ENCODE peak calls at places on chromosomes 11 and 22, in nine cellular contexts. E is nephron progenitor cell, W is lower lobe of right lung, J is ovary, N is prostate gland, Y is IMR-90, X is heart right ventricle, U is cardiac fibroblast, F is AG10803. Q is an unnamed sample.

GRCh38 chr11:75140269-75141138 is 10.4 kb upstream of the SLCO2B1 start:
- DNase-seq in F (peak), Y (peak), J (peak), W (peak), U (peak), X (peak), E (peak), N (peak), Q (peak)

GRCh38 chr22:30301995-30302809 is 12.9 kb upstream of the CASTOR1 start:
- DNase-seq in E (no peak), X (peak), Y (peak), U (peak), N (no peak), W (peak), J (no peak), F (peak), Q (peak)

GRCh38 chr11:115580927-115581680 is 76.9 kb upstream of the CADM1 start:
- DNase-seq in Y (no peak), F (no peak), X (peak), J (no peak), U (peak), W (peak), N (no peak), E (peak), Q (no peak)

GRCh38 chr11:111352935-111353695 is 26.0 kb downstream of the POU2AF1 start:
- DNase-seq in F (no peak), E (no peak), J (peak), U (no peak), W (no peak), N (peak), X (no peak), Y (no peak), Q (no peak)

GRCh38 chr11:47236482-47236881 is 12.1 kb downstream of the ACP2 start:
- DNase-seq in U (peak), N (no peak), Y (peak), W (no peak), J (no peak), E (no peak), F (peak), X (no peak), Q (peak)

GRCh38 chr11:47724041-47724729 is 9.0 kb upstream of the AGBL2 start:
- DNase-seq in W (no peak), X (no peak), Y (peak), E (no peak), N (no peak), J (peak), U (peak), F (peak), Q (no peak)

GRCh38 chr11:86745571-86745970 is 54.8 kb upstream of the PRSS23 start:
- DNase-seq in N (no peak), W (no peak), F (no peak), Y (peak), X (no peak), J (no peak), U (no peak), E (no peak), Q (no peak)

GRCh38 chr22:41518048-41518347 is 26.3 kb downstream of the POLR3H start:
- DNase-seq in N (no peak), U (no peak), E (no peak), W (no peak), Y (no peak), X (no peak), F (no peak), J (no peak), Q (no peak)

GRCh38 chr11:71059662-71060061 is 192.7 kb downstream of the SHANK2 start:
- DNase-seq in E (no peak), J (no peak), F (no peak), W (no peak), Y (no peak), X (no peak), N (no peak), U (no peak), Q (no peak)

GRCh38 chr11:94002226-94002625 is 18.9 kb upstream of the HEPHL1 start:
- DNase-seq in X (no peak), E (no peak), Y (peak), N (no peak), J (no peak), F (peak), U (no peak), W (no peak), Q (peak)

GRCh38 chr11:129960216-129961214 is 42.1 kb downstream of the PRDM10 start:
- DNase-seq in J (no peak), U (peak), W (no peak), F (peak), X (no peak), Y (peak), N (no peak), E (no peak), Q (peak)

GRCh38 chr11:12724301-12725046 is 50.3 kb downstream of the TEAD1 start:
- DNase-seq in W (peak), N (peak), J (peak), Y (peak), F (peak), E (no peak), X (peak), U (peak), Q (peak)

GRCh38 chr11:10293423-10294288 is at the start of gene SBF2:
- DNase-seq in N (peak), Y (peak), X (peak), F (peak), W (peak), J (peak), E (peak), U (peak), Q (peak)

GRCh38 chr22:35601743-35602633 is 15.1 kb downstream of the MB start:
- DNase-seq in J (no peak), W (peak), Y (peak), F (peak), X (no peak), E (no peak), U (peak), N (no peak), Q (peak)

GRCh38 chr11:7299393-7299792 is 47.7 kb downstream of the SYT9 start:
- DNase-seq in W (no peak), J (no peak), F (no peak), Y (no peak), U (no peak), X (no peak), E (no peak), N (no peak), Q (no peak)

GRCh38 chr11:17570034-17570433 is 23.0 kb downstream of the OTOG start:
- DNase-seq in X (no peak), J (no peak), F (no peak), W (no peak), E (no peak), N (no peak), U (no peak), Y (no peak), Q (no peak)

GRCh38 chr11:123246749-123247497 is 51.9 kb upstream of the CLMP start:
- DNase-seq in E (peak), Y (peak), W (peak), F (peak), U (peak), J (peak), N (peak), X (peak), Q (peak)

GRCh38 chr11:19378814-19379213 is 138.1 kb upstream of the E2F8 start:
- DNase-seq in Y (no peak), F (peak), W (no peak), N (no peak), J (no peak), X (no peak), U (peak), E (no peak), Q (no peak)

GRCh38 chr11:134398079-134398444 is 14.0 kb downstream of the B3GAT1 start:
- DNase-seq in U (no peak), J (no peak), N (peak), E (no peak), F (no peak), W (no peak), Y (no peak), X (no peak), Q (no peak)

GRCh38 chr11:35330924-35331323 is 88.4 kb downstream of the SLC1A2 start:
- DNase-seq in E (no peak), N (no peak), U (no peak), F (no peak), W (no peak), J (no peak), Y (no peak), X (no peak), Q (no peak)

GRCh38 chr11:123561046-123561781 is 93.2 kb downstream of the SCN3B start:
- DNase-seq in X (peak), U (peak), E (peak), N (no peak), J (peak), F (peak), W (no peak), Y (peak), Q (no peak)

GRCh38 chr11:66914505-66914904 is 43.7 kb downstream of the PC start:
- DNase-seq in F (no peak), Y (no peak), E (no peak), X (no peak), N (no peak), W (no peak), J (no peak), U (no peak), Q (no peak)

GRCh38 chr22:45551310-45552016 is 48.8 kb downstream of the FBLN1 start:
- DNase-seq in J (peak), X (no peak), F (peak), E (peak), U (peak), Y (no peak), W (no peak), N (no peak), Q (no peak)

GRCh38 chr11:75563978-75564552 is 2.0 kb downstream of the SERPINH1 start:
- DNase-seq in X (peak), W (no peak), Y (peak), U (peak), E (peak), F (peak), J (peak), N (no peak), Q (peak)

GRCh38 chr11:133987221-133987620 is 30.5 kb upstream of the IGSF9B start:
- DNase-seq in J (no peak), E (no peak), X (no peak), W (no peak), F (no peak), Y (no peak), U (no peak), N (no peak), Q (no peak)

GRCh38 chr11:59199546-59200420 is 12.9 kb downstream of the MPEG1 start:
- DNase-seq in N (no peak), X (no peak), Y (no peak), F (no peak), W (no peak), J (no peak), U (no peak), E (no peak), Q (no peak)

GRCh38 chr11:111631034-111631665 is 28.9 kb downstream of the SIK2 start:
- DNase-seq in U (no peak), F (no peak), Y (peak), N (no peak), W (no peak), J (no peak), E (no peak), X (no peak), Q (peak)

GRCh38 chr11:93567406-93567819 is 24.2 kb upstream of the SMCO4 start:
- DNase-seq in F (peak), J (peak), N (peak), E (no peak), Y (no peak), U (peak), X (peak), W (no peak), Q (peak)

GRCh38 chr11:129283141-129283540 is 91.0 kb upstream of the ARHGAP32 start:
- DNase-seq in F (no peak), X (no peak), Y (no peak), U (no peak), W (no peak), N (no peak), E (no peak), J (no peak), Q (no peak)

GRCh38 chr22:49735411-49736311 is 92.0 kb downstream of the BRD1 start:
- DNase-seq in Y (no peak), E (peak), N (no peak), F (no peak), X (no peak), J (no peak), U (peak), W (no peak), Q (no peak)

GRCh38 chr11:114077482-114078305 is 18.2 kb downstream of the ZBTB16 start:
- DNase-seq in N (no peak), J (no peak), F (no peak), W (no peak), U (no peak), X (no peak), E (no peak), Y (no peak), Q (no peak)

GRCh38 chr11:64810891-64811272 is 531 bp upstream of the MEN1 start:
- DNase-seq in Y (no peak), X (no peak), J (no peak), W (no peak), U (no peak), F (no peak), E (no peak), N (no peak), Q (no peak)

DNA sequence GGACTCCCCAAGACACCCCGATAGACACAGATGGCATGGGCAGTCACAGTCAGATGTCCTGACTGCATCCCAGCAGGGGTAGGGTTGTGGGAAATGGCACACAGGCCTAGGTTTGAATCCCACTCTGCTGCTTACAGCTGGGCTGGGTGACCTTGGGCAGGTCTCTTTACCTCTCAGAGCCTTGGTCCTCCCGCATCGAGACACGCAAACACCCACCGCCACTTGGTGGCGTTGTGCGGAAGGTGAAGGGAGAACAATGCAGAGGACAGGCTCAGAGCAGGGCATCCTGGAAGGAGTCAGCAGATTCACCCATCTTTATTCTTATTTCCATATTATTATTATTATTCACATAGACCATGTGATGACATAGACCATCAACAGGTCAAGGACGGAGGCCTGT is 140.5 kb downstream of the MIAT start:
- DNase-seq in W (no peak), E (no peak), X (no peak), U (no peak), Y (no peak), F (no peak), J (no peak), N (no peak), Q (no peak)
- TF ChIP-seq CTCF in W (no peak), E (no peak), X (no peak), U (no peak), Y (no peak), F (peak), J (no peak), N (no peak), Q (peak)

DNA sequence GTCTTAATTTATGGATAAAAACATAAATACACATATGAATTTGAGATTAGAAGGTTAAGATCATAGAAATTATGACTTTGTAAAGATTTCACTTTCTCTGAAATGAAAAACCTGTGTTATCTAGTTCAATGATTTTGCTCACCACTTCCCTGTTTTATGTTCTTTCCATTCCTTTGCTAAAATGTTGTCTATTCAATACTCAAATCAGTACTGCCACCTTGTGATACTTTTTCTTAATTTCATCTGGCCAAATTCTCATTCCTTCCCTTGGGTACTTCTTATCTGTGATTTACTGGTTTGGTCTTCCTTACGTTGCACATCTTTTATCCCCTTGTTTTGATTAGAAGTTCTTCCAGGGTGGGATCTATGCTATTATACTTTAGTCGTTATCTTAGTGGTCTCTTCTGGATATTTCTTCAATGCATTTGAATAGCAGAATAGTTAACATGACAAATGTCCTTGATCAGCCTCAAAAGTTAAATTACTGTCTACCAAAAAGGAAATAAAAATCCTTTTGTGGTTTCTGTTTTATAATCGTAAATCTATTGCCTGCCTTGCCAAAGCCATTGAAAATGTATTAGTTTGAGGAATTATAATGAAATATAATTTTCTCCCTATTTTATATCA is 197.0 kb downstream of the PGR start:
- DNase-seq in E (no peak), Y (peak), U (peak), X (no peak), F (peak), J (no peak), W (no peak), N (no peak), Q (peak)
- TF ChIP-seq CTCF in E (peak), Y (peak), U (peak), X (no peak), F (peak), J (no peak), W (peak), N (peak), Q (peak)

DNA sequence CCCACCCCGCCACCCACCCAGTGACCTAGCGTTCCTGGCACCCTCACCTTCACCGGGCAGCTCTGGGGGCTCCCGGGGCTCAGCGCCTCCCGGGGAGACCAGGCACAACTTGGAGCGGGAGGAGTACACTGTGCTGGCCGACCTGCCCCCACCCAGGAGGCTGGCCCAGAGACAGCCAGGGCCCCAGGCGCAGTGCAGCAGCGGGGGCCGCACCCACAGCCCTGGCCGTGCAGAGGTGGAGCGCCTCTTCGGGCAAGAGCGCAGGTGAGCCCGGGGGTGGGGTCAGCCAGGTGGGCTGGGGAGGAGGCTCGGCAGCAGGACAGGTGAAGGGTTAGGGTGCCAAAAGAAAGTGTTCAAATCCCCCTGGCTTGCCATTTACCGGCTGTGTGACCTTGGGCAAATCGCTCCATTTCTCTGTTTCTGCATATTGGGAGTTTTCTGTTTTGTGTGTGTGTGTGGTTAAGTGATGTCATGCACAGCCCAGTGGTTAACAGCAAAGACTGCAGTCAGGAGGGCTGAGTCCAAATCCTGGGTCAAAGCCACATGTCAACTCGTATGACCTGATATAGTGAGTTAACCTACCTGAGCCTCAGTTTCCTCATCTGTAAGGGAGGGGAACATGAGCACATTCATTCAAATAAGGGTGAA is 29.5 kb downstream of the TRIOBP start:
- DNase-seq in E (no peak), U (peak), Y (peak), W (no peak), F (peak), J (peak), X (no peak), N (no peak), Q (no peak)
- TF ChIP-seq CTCF in E (no peak), U (no peak), Y (peak), W (no peak), F (peak), J (no peak), X (no peak), N (no peak), Q (peak)

GRCh38 chr11:120529214-120529613 is 17.7 kb downstream of the GRIK4 start:
- DNase-seq in N (no peak), Y (no peak), X (no peak), E (no peak), U (no peak), J (peak), W (no peak), F (no peak), Q (no peak)

GRCh38 chr11:120525285-120526085 is 13.9 kb downstream of the GRIK4 start:
- DNase-seq in J (no peak), W (peak), E (no peak), U (no peak), F (no peak), N (no peak), X (no peak), Y (no peak), Q (no peak)

GRCh38 chr11:120526241-120526640 is 14.7 kb downstream of the GRIK4 start:
- DNase-seq in X (no peak), W (peak), F (no peak), N (no peak), U (no peak), J (peak), Y (no peak), E (no peak), Q (no peak)

GRCh38 chr11:120528749-120529148 is 17.2 kb downstream of the GRIK4 start:
- DNase-seq in E (no peak), U (no peak), Y (no peak), F (no peak), W (no peak), N (no peak), J (peak), X (no peak), Q (no peak)

DNA sequence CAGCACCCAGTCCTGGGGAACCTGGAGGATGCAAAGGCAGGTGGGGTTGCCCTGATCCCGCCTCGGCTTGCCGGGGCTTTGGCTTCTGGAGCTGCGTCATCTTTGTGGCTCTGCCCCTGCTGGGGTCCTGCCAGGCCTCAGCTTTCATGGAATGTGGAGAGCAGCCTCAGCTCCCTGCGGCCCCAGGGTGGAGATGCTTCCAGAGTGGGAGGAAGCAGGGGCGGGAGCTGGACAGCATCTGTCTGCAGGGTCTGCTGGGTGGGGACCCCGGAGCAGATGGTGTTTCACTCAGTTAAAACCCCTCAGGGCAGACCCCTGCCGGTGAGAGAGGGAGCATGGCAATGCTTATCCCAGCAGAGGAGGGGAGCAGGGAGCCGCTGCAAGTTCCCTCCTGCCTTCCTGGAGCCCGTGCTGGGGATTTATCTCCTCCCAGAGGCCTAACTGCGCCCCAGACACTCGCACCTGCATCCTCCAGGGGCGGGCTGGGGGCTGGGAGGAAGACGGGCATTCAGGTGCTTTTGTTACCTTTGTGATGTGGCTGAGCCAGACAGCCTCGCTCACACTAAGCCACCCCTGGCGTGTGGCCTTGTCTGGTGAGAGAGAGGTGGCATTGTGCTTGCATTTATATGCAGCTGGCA is 15.7 kb downstream of the GRIK4 start:
- DNase-seq in F (peak), N (no peak), J (peak), W (no peak), X (no peak), U (peak), Y (peak), E (peak), Q (no peak)
- TF ChIP-seq CTCF in F (no peak), N (no peak), J (peak), W (no peak), X (no peak), U (no peak), Y (no peak), E (peak), Q (peak)

Q was measured in HFFc6.